ENCODE peak calls at places on chromosomes 7 and 10, in five cellular contexts. R, C, V, A and D are unnamed samples.

GRCh38 chr7:28685660-28686417 is 272.3 kb downstream of the TRIL start:
- DNase-seq in R (no peak), C (peak), V (no peak), A (peak), D (no peak)

GRCh38 chr10:124827474-124827873 is 25.9 kb downstream of the ABRAXAS2 start:
- DNase-seq in R (no peak), C (peak), V (no peak), A (no peak), D (no peak)

GRCh38 chr10:80599424-80599847 is 61.7 kb downstream of the SH2D4B start:
- DNase-seq in R (peak), C (peak), V (peak), A (peak), D (no peak)

GRCh38 chr10:43569681-43570080 is 4.7 kb downstream of the ZNF239 start:
- DNase-seq in R (no peak), C (no peak), V (no peak), A (no peak), D (no peak)

GRCh38 chr7:116339564-116339963 is 129.2 kb downstream of the TES start:
- DNase-seq in R (no peak), C (peak), V (no peak), A (no peak), D (no peak)

GRCh38 chr10:30784521-30784895 is 155.0 kb upstream of the LYZL2 start:
- DNase-seq in R (no peak), C (no peak), V (no peak), A (no peak), D (no peak)

GRCh38 chr10:119680050-119680449 is 28.9 kb downstream of the BAG3 start:
- DNase-seq in R (no peak), C (no peak), V (no peak), A (no peak), D (no peak)

GRCh38 chr7:143345428-143345900 is 17.0 kb downstream of the FAM131B start:
- DNase-seq in R (peak), C (no peak), V (no peak), A (peak), D (no peak)

GRCh38 chr10:89147256-89147655 is 59.9 kb downstream of the CH25H start:
- DNase-seq in R (no peak), C (no peak), V (no peak), A (no peak), D (no peak)

DNA sequence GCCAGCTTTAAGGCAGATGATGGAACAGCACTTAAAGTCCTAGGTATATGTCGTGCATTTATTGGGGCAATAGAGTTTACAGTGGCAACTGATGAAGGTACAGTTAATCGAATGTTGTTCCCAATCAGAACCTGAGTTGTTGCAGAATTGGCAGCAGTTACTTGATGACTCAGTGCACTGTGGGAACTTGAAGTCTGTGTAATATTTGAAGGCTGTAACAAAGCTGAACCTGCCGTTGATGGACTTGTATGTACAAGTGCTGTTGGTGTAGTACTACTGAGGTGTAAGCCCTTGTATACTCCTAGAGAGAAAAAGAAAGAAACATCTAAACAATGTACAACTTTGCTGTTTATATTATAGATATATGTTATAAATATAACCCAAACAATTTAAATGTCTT is 75.3 kb downstream of the EPC1 start:
- DNase-seq in R (no peak), C (no peak), V (no peak), A (no peak), D (no peak)
- TF ChIP-seq TAF1 in R (no peak), C (no peak), V (no peak), A (no peak), D (no peak)

GRCh38 chr7:142125576-142125975 is 14.1 kb downstream of the MGAM2 start:
- DNase-seq in R (no peak), C (no peak), V (no peak), A (no peak), D (no peak)
- TF ChIP-seq POLR2AphosphoS5 in R (no peak), C (no peak), V (no peak), A (no peak), D (no peak)

GRCh38 chr10:122445469-122445868 is 9.0 kb upstream of the ARMS2 start:
- DNase-seq in R (no peak), C (no peak), V (no peak), A (no peak), D (no peak)
- TF ChIP-seq POLR2A in R (no peak), C (no peak), V (no peak), A (no peak), D (no peak)

DNA sequence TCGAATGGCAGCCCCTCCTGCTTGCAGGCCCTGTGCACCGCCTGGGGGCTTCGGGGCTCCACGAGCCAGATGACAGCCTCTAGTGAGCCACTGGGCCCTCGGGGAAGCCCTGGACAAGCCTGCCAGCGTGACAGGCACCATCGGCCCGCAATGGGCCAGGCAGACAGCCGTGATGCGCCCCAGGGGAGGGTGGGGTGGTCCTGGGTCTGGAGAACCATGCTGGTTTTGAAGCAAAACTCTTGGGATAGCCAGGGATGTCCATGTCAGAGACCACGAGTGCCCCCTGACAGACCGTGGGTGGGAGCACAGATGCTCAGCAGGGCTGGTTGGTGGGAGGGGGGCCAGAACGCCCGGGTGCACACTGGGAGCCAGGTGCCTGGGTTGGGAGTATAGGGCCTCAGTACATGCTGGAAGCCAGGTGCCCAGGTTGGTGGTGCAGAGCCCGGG is 195.8 kb downstream of the ELFN1 start:
- DNase-seq in R (no peak), C (no peak), V (no peak), A (no peak), D (no peak)
- TF ChIP-seq TAF1 in R (no peak), C (no peak), V (no peak), A (no peak), D (no peak)

DNA sequence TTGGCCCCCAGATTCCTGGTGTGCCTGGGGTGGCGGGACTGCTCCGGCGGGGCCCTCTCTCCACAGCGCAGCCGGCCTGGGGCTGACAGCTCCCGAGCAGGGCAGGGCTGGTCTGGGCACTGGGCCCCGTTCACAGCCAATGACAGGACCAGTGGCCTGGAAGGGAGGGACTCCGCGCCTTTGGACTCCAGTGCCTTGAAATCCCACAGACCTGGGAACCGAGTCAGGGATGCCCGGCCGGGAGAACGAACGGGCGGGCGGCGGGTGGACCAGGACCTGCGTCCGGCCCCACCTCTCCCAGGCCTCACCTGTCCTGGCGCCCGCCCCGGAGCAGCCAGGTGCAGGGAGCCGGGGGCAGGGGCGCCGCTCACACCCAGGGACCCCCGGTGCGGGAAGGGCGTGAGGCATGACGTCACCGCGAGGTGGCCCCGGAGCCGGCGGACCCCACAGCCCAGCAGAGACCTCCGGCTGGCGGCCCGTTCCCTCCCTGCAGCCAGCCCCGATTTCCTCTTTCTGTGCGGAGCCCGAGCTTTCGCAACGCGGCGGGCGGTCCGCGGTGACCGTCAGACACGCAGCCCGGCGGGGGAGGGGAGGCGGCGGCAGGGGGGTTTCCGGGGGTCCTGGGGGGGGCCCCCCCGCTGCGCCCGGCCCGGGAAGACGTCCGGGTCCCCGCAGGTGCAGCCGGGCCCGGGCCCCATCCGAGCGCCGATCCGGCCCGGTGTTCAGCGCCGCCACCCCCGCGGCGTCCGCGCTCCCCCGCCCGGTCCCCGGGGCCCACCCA is 743 bp downstream of the ADAP1 start:
- DNase-seq in R (no peak), C (peak), V (no peak), A (peak), D (no peak)
- TF ChIP-seq POLR2AphosphoS5 in R (no peak), C (no peak), V (no peak), A (no peak), D (no peak)

GRCh38 chr10:12605580-12606405 is 256.4 kb downstream of the CAMK1D start:
- DNase-seq in R (peak), C (peak), V (no peak), A (no peak), D (peak)
- TF ChIP-seq POLR2A in R (peak), C (no peak), V (peak), A (no peak), D (peak)

DNA sequence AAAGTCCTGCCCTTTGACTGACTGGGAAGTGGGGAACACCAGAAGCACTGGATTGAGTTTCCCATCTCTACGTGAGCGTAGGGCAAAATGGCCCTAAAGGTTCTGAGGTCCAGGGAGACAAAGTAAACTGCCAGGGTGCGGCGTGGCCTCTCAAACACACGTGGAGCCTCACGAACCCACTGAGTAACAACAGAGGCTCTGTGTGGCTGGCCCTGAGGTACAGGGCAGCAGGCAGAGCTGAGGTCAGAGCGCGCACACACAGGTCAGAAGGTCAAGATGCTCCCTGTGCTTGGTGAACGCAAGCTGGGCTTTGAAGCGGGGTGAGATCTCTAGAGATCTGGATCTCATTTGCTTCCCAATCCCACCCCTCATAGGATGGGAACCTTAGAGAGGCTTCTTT is 99.0 kb upstream of the ZMIZ1 start:
- DNase-seq in R (no peak), C (peak), V (no peak), A (no peak), D (no peak)
- TF ChIP-seq TAF1 in R (no peak), C (no peak), V (no peak), A (no peak), D (no peak)

DNA sequence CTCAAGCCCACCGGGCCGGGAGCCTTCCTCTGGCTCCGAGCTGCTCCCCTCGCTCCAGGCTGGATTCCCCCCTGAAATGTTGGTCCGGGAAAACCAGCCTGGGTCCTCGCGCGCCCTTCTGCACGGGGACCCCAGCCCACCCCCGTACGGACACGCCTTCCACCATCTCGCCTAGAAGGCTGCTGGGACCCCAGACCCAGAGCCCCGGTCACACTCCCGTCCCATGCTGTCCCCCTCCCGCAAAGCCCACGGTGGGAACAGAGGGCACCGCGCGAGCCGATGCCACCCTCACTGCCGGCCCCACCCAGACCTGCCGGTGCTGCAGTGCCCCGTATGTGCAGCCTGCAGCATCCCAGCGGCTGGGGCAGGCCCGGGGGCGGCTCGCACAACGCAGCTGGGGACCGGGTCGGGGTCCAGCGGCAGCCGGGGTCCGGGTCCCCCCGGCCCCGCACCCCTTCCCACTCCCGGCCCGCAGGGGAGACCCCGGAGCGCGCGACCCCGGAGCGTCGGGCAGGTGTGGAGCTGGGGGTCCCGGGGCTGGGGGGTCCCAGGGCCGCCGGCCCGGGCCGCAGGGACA is 871 bp downstream of the SPOCK2 start:
- DNase-seq in R (peak), C (no peak), V (no peak), A (peak), D (peak)
- TF ChIP-seq POLR2AphosphoS5 in R (no peak), C (no peak), V (no peak), A (no peak), D (no peak)

DNA sequence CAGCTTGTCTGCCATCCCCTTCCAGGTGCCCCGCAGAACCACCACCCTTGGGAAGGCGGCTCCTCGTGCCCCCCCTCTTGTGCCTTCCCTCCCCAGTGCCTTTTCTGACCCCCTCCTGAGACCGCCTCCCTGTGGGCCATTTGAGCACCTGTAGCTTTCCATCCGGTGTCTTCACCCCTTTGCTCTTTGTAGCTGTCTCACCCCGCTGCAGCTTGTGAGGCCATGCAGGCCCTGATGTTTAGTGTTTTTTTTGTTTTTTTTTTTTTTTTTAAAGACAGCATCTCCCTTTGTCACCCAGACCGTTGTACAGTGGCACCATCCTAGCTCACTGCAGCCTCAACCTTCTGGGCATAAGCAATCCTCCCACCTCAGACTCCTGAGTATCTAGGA is 52.5 kb downstream of the CUX1 start:
- DNase-seq in R (no peak), C (no peak), V (no peak), A (no peak), D (no peak)
- TF ChIP-seq POLR2A in R (no peak), C (no peak), V (no peak), A (no peak), D (no peak)